ENCODE peak calls at places on chromosomes 11 and 22, in four cellular contexts. One of them, this sample, is unnamed.
A peak's percentile ranks its signal among the peaks of the same experiment; 100 is the strongest.

GRCh38 chr22:27100789-27101188 is 443.4 kb downstream of the MIAT start:
- DNase-seq in GM03348: peak; percentile 88
- DNase-seq in A673: peak; percentile 24
- DNase-seq in stimulated activated CD4-positive, alpha-beta T cell treated with anti-CD3 and anti-CD28 coated beads, Interleukin-4, amount 100 ng/mL, for 48 hours: no peak
- DNase-seq in this sample: no peak

GRCh38 chr11:57776101-57776511 is 14.5 kb downstream of the CTNND1 start:
- DNase-seq in A673: no peak
- DNase-seq in stimulated activated CD4-positive, alpha-beta T cell treated with anti-CD3 and anti-CD28 coated beads, Interleukin-4, amount 100 ng/mL, for 48 hours: no peak
- DNase-seq in GM03348: peak; percentile 68
- DNase-seq in this sample: peak; percentile 55

GRCh38 chr22:39094717-39095389 is 2.2 kb upstream of the APOBEC3H start:
- DNase-seq in GM03348: no peak
- DNase-seq in stimulated activated CD4-positive, alpha-beta T cell treated with anti-CD3 and anti-CD28 coated beads, Interleukin-4, amount 100 ng/mL, for 48 hours: no peak
- DNase-seq in A673: no peak
- DNase-seq in this sample: no peak

GRCh38 chr22:47814474-47814873 is 1052.0 kb downstream of the TBC1D22A start:
- DNase-seq in stimulated activated CD4-positive, alpha-beta T cell treated with anti-CD3 and anti-CD28 coated beads, Interleukin-4, amount 100 ng/mL, for 48 hours: no peak
- DNase-seq in GM03348: no peak
- DNase-seq in A673: no peak
- DNase-seq in this sample: no peak

GRCh38 chr11:7278314-7278917 is 26.7 kb downstream of the SYT9 start:
- DNase-seq in stimulated activated CD4-positive, alpha-beta T cell treated with anti-CD3 and anti-CD28 coated beads, Interleukin-4, amount 100 ng/mL, for 48 hours: no peak
- DNase-seq in GM03348: peak; percentile 56
- DNase-seq in A673: peak; percentile 31
- DNase-seq in this sample: peak; percentile 56

GRCh38 chr11:75492181-75492820 is 33.4 kb downstream of the GDPD5 start:
- DNase-seq in A673: peak; percentile 34
- DNase-seq in stimulated activated CD4-positive, alpha-beta T cell treated with anti-CD3 and anti-CD28 coated beads, Interleukin-4, amount 100 ng/mL, for 48 hours: peak; percentile 41
- DNase-seq in GM03348: no peak
- DNase-seq in this sample: peak; percentile 74

GRCh38 chr22:39771486-39771885 is 122.1 kb downstream of the ENTHD1 start:
- DNase-seq in GM03348: no peak
- DNase-seq in stimulated activated CD4-positive, alpha-beta T cell treated with anti-CD3 and anti-CD28 coated beads, Interleukin-4, amount 100 ng/mL, for 48 hours: no peak
- DNase-seq in A673: no peak
- DNase-seq in this sample: no peak

GRCh38 chr11:34068098-34068497 is 16.6 kb downstream of the CAPRIN1 start:
- DNase-seq in A673: peak; percentile 88
- DNase-seq in stimulated activated CD4-positive, alpha-beta T cell treated with anti-CD3 and anti-CD28 coated beads, Interleukin-4, amount 100 ng/mL, for 48 hours: no peak
- DNase-seq in GM03348: no peak
- DNase-seq in this sample: no peak

GRCh38 chr11:12961615-12962014 is 47.5 kb upstream of the RASSF10 start:
- DNase-seq in A673: peak; percentile 11
- DNase-seq in stimulated activated CD4-positive, alpha-beta T cell treated with anti-CD3 and anti-CD28 coated beads, Interleukin-4, amount 100 ng/mL, for 48 hours: no peak
- DNase-seq in GM03348: no peak
- DNase-seq in this sample: peak; percentile 40

GRCh38 chr11:63961608-63962412 is 12.6 kb upstream of the COX8A start:
- DNase-seq in stimulated activated CD4-positive, alpha-beta T cell treated with anti-CD3 and anti-CD28 coated beads, Interleukin-4, amount 100 ng/mL, for 48 hours: no peak
- DNase-seq in A673: peak; percentile 81
- DNase-seq in GM03348: peak; percentile 69
- DNase-seq in this sample: peak; percentile 96

GRCh38 chr11:65719887-65720236 is 736 bp downstream of the RNASEH2C start:
- DNase-seq in A673: peak; percentile 40
- DNase-seq in stimulated activated CD4-positive, alpha-beta T cell treated with anti-CD3 and anti-CD28 coated beads, Interleukin-4, amount 100 ng/mL, for 48 hours: no peak
- DNase-seq in GM03348: peak; percentile 72
- DNase-seq in this sample: peak; percentile 50

GRCh38 chr22:37228106-37229011 is 15.7 kb downstream of the RAC2 start:
- DNase-seq in A673: no peak
- DNase-seq in GM03348: no peak
- DNase-seq in stimulated activated CD4-positive, alpha-beta T cell treated with anti-CD3 and anti-CD28 coated beads, Interleukin-4, amount 100 ng/mL, for 48 hours: no peak
- DNase-seq in this sample: no peak

GRCh38 chr11:61959026-61959608 is 8.3 kb downstream of the FTH1 start:
- DNase-seq in stimulated activated CD4-positive, alpha-beta T cell treated with anti-CD3 and anti-CD28 coated beads, Interleukin-4, amount 100 ng/mL, for 48 hours: no peak
- DNase-seq in A673: no peak
- DNase-seq in GM03348: no peak
- DNase-seq in this sample: no peak

GRCh38 chr11:61688368-61689163 is 8.4 kb downstream of the DAGLA start:
- DNase-seq in GM03348: peak; percentile 95
- DNase-seq in A673: no peak
- DNase-seq in stimulated activated CD4-positive, alpha-beta T cell treated with anti-CD3 and anti-CD28 coated beads, Interleukin-4, amount 100 ng/mL, for 48 hours: no peak
- DNase-seq in this sample: no peak

GRCh38 chr11:123062892-123063395 is 1.0 kb upstream of the HSPA8 start:
- DNase-seq in stimulated activated CD4-positive, alpha-beta T cell treated with anti-CD3 and anti-CD28 coated beads, Interleukin-4, amount 100 ng/mL, for 48 hours: no peak
- DNase-seq in GM03348: peak; percentile 61
- DNase-seq in A673: peak; percentile 77
- DNase-seq in this sample: peak; percentile 87

GRCh38 chr22:38923463-38924196 is 33.8 kb upstream of the APOBEC3A start:
- DNase-seq in GM03348: peak; percentile 82
- DNase-seq in A673: peak; percentile 93
- DNase-seq in stimulated activated CD4-positive, alpha-beta T cell treated with anti-CD3 and anti-CD28 coated beads, Interleukin-4, amount 100 ng/mL, for 48 hours: no peak
- DNase-seq in this sample: peak; percentile 100

GRCh38 chr22:31790240-31790639 is 36.4 kb downstream of the DEPDC5 start:
- DNase-seq in stimulated activated CD4-positive, alpha-beta T cell treated with anti-CD3 and anti-CD28 coated beads, Interleukin-4, amount 100 ng/mL, for 48 hours: no peak
- DNase-seq in GM03348: no peak
- DNase-seq in A673: peak; percentile 2
- DNase-seq in this sample: no peak

GRCh38 chr11:126843096-126843495 is 157.5 kb downstream of the KIRREL3 start:
- DNase-seq in stimulated activated CD4-positive, alpha-beta T cell treated with anti-CD3 and anti-CD28 coated beads, Interleukin-4, amount 100 ng/mL, for 48 hours: no peak
- DNase-seq in A673: no peak
- DNase-seq in GM03348: no peak
- DNase-seq in this sample: no peak

GRCh38 chr11:61495801-61496601 is 12.5 kb upstream of the LRRC10B start:
- DNase-seq in stimulated activated CD4-positive, alpha-beta T cell treated with anti-CD3 and anti-CD28 coated beads, Interleukin-4, amount 100 ng/mL, for 48 hours: no peak
- DNase-seq in A673: no peak
- DNase-seq in GM03348: no peak
- DNase-seq in this sample: peak; percentile 97

GRCh38 chr11:128496684-128497056 is 90.7 kb downstream of the ETS1 start:
- DNase-seq in GM03348: no peak
- DNase-seq in A673: no peak
- DNase-seq in stimulated activated CD4-positive, alpha-beta T cell treated with anti-CD3 and anti-CD28 coated beads, Interleukin-4, amount 100 ng/mL, for 48 hours: no peak
- DNase-seq in this sample: peak; percentile 80

This sample was measured in NCI-H69.